ENCODE peak calls at places on chromosome 10, in six cellular contexts. A, Y, T, P, L and X are unnamed samples.
A peak's percentile ranks its signal among the peaks of the same experiment; 100 is the strongest.

GRCh38 chr10:50622497-50623298 is 1.1 kb downstream of the SGMS1 start:
- DNase-seq in P (peak; percentile 37), T (peak; percentile 19), Y (peak; percentile 47), L (peak; percentile 3), A (peak; percentile 81), X (peak; percentile 21)

GRCh38 chr10:74011762-74012161 is 13.8 kb downstream of the VCL start:
- DNase-seq in Y (no peak), L (no peak), T (no peak), A (no peak), P (peak; percentile 93), X (no peak)

GRCh38 chr10:78960316-78960800 is 108.4 kb upstream of the ZMIZ1 start:
- DNase-seq in A (peak; percentile 96), P (peak; percentile 95), L (no peak), Y (no peak), T (peak; percentile 62), X (no peak)

GRCh38 chr10:1635340-1635739 is 102.0 kb downstream of the ADARB2 start:
- DNase-seq in L (no peak), A (no peak), P (no peak), Y (no peak), T (no peak), X (no peak)

GRCh38 chr10:22429981-22430421 is 84.7 kb downstream of the SPAG6 start:
- DNase-seq in L (no peak), A (no peak), P (no peak), T (no peak), Y (no peak), X (no peak)

GRCh38 chr10:95133016-95133752 is 60.9 kb upstream of the ACSM6 start:
- DNase-seq in T (peak; percentile 48), Y (peak; percentile 86), L (no peak), P (peak; percentile 43), A (peak; percentile 66), X (no peak)

GRCh38 chr10:121449457-121450045 is 148.7 kb downstream of the FGFR2 start:
- DNase-seq in Y (no peak), A (no peak), L (no peak), T (no peak), P (no peak), X (no peak)

GRCh38 chr10:13712799-13713581 is 126.2 kb downstream of the PRPF18 start:
- DNase-seq in L (peak; percentile 15), T (no peak), Y (no peak), P (peak; percentile 99), A (peak; percentile 93), X (no peak)

GRCh38 chr10:34861293-34862004 is 46.4 kb upstream of the PARD3 start:
- DNase-seq in P (no peak), A (peak; percentile 64), L (no peak), T (no peak), Y (no peak), X (no peak)

GRCh38 chr10:117226813-117227451 is 14.0 kb upstream of the SLC18A2 start:
- DNase-seq in A (no peak), Y (no peak), T (no peak), L (no peak), P (no peak), X (no peak)

GRCh38 chr10:122346326-122346950 is 28.1 kb upstream of the PLEKHA1 start:
- DNase-seq in Y (no peak), T (no peak), P (no peak), L (no peak), A (no peak), X (no peak)

GRCh38 chr10:4034907-4035581 is 250.0 kb upstream of the KLF6 start:
- DNase-seq in L (no peak), T (no peak), Y (no peak), A (no peak), P (no peak), X (no peak)

GRCh38 chr10:8044331-8044907 is 10.1 kb upstream of the GATA3 start:
- DNase-seq in L (no peak), P (no peak), A (no peak), Y (no peak), T (no peak), X (no peak)

GRCh38 chr10:101569838-101570763 is 18.0 kb downstream of the POLL start:
- DNase-seq in Y (peak; percentile 74), L (no peak), P (peak; percentile 8), A (peak; percentile 88), T (peak; percentile 57), X (peak; percentile 80)

GRCh38 chr10:35262436-35262835 is 73.9 kb upstream of the CCNY start:
- DNase-seq in L (no peak), T (no peak), A (no peak), Y (no peak), P (no peak), X (no peak)

GRCh38 chr10:117163061-117163953 is 25.2 kb upstream of the VAX1 start:
- DNase-seq in L (no peak), A (no peak), Y (no peak), P (no peak), T (no peak), X (no peak)

GRCh38 chr10:22250897-22251605 is 33.2 kb upstream of the EBLN1 start:
- DNase-seq in T (no peak), A (no peak), Y (no peak), P (peak; percentile 11), L (no peak), X (no peak)

GRCh38 chr10:3925184-3925583 is 140.2 kb upstream of the KLF6 start:
- DNase-seq in P (no peak), L (no peak), A (no peak), Y (no peak), T (no peak), X (no peak)

GRCh38 chr10:94102436-94102835 is 108.7 kb downstream of the PLCE1 start:
- DNase-seq in P (no peak), L (no peak), T (no peak), A (no peak), Y (no peak), X (no peak)

GRCh38 chr10:97687785-97688781 is 1.0 kb upstream of the AVPI1 start:
- DNase-seq in A (peak; percentile 78), L (no peak), Y (no peak), T (no peak), P (peak; percentile 62), X (no peak)

GRCh38 chr10:47438857-47439474 is 44.9 kb downstream of the ANXA8 start:
- DNase-seq in P (peak; percentile 62), Y (no peak), A (no peak), T (peak; percentile 38), L (no peak), X (no peak)

GRCh38 chr10:77702166-77702565 is 64.6 kb upstream of the KCNMA1 start:
- DNase-seq in A (no peak), Y (no peak), P (peak; percentile 87), T (no peak), L (no peak), X (peak; percentile 47)

GRCh38 chr10:79242620-79243152 is 104.6 kb upstream of the PPIF start:
- DNase-seq in T (peak; percentile 47), L (no peak), A (peak; percentile 92), Y (peak; percentile 87), P (peak; percentile 79), X (peak; percentile 86)

DNA sequence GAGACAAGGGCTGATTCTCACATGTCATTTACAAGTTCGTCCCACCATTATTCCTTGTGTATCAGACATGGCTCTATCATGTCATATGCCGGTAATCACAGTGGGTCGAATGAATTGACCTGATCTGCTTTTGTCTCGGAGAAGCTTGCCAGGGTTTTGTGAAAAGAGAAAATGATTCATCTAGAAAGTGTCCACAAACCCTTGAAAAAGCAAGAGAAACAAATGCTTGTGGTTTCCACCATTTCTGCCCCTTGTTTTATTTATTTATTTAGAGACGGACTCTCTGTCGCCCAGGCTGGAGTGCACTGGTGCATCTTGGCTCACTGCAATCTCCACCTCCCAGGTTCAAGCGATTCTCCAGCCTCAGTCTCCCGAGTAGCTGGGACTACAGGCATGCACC is 278.5 kb downstream of the TCF7L2 start:
- DNase-seq in P (peak; percentile 83), A (no peak), Y (no peak), L (no peak), T (no peak), X (no peak)
- H3K27ac ChIP-seq in P (no peak overlapping the region), A (no peak overlapping the region), Y (no peak overlapping the region), L (no peak overlapping the region), T (no peak overlapping the region), X (no peak overlapping the region)

GRCh38 chr10:133277277-133277992 is 767 bp upstream of the ADAM8 start:
- DNase-seq in L (no peak), A (no peak), T (no peak), Y (peak; percentile 5), P (no peak), X (no peak)
- H3K27ac ChIP-seq in L (no peak overlapping the region), A (no peak overlapping the region), T (no peak overlapping the region), Y (peak overlapping the region; percentile 89), P (no peak overlapping the region), X (no peak overlapping the region)

GRCh38 chr10:119396008-119396708 is 146.4 kb downstream of the RGS10 start:
- DNase-seq in Y (no peak), A (no peak), L (no peak), T (no peak), P (no peak), X (no peak)
- H3K27ac ChIP-seq in Y (no peak overlapping the region), A (no peak overlapping the region), L (no peak overlapping the region), T (no peak overlapping the region), P (no peak overlapping the region), X (no peak overlapping the region)

GRCh38 chr10:110841767-110842267 is 29.9 kb upstream of the PDCD4 start:
- DNase-seq in T (no peak), L (no peak), P (no peak), A (peak; percentile 44), Y (peak; percentile 94), X (no peak)
- H3K27ac ChIP-seq in T (peak overlapping the region; percentile 90), L (no peak overlapping the region), P (no peak overlapping the region), A (peak overlapping the region; percentile 22), Y (peak overlapping the region; percentile 99), X (no peak overlapping the region)

DNA sequence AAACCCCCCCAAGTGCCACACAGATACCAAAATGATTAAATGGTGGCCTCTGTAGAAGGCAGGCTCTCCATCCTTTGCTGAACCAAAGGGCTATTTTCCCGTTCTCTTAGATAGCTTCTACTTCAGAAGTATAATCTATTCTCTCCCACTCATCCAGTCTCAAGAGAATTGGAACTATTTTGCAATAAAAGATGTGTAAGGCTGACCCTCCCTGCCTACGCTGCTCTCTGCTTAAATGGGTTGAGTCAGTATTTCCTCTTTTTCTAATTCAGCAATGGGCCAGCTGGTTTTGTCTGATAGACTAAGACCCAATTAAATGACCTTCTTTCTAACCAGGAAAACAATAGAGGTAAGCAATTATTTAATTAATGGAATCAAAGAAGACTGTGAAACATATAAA is 171.5 kb downstream of the ZNF365 start:
- DNase-seq in A (peak; percentile 71), T (no peak), Y (no peak), P (peak; percentile 76), L (no peak), X (no peak)
- H3K27ac ChIP-seq in A (no peak overlapping the region), T (no peak overlapping the region), Y (no peak overlapping the region), P (no peak overlapping the region), L (no peak overlapping the region), X (no peak overlapping the region)

GRCh38 chr10:44911081-44911540 is at the start of gene TMEM72:
- DNase-seq in A (no peak), T (no peak), Y (no peak), L (no peak), P (no peak), X (no peak)
- H3K27ac ChIP-seq in A (no peak within 1 kb of the TSS), T (no peak within 1 kb of the TSS), Y (no peak within 1 kb of the TSS), L (no peak within 1 kb of the TSS), P (no peak within 1 kb of the TSS), X (no peak within 1 kb of the TSS)

DNA sequence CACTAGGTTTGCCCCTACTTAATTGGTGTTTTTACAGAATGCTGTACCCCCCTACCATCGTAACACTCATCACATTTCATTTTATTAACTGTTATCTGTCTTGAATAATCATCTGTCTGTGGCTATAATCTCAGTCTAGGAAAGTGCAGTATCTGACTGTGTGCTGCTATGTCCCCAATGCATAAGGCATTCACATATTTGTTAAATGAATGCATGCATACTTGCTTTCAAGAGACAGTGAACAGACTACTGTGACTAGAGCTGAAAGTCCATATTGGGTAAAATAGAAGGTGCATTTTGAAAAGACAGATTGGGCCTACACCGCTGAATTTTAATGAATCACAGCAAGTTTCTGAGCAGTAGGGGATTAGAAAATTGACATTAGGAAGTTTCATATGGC is 112.3 kb downstream of the ARHGAP12 start:
- DNase-seq in L (no peak), T (no peak), P (peak; percentile 83), Y (no peak), A (no peak), X (no peak)
- H3K27ac ChIP-seq in L (no peak overlapping the region), T (no peak overlapping the region), P (peak overlapping the region; percentile 34), Y (no peak overlapping the region), A (peak overlapping the region; percentile 52), X (no peak overlapping the region)